ENCODE peak calls at places on chromosomes 3 and 15, in nine cellular contexts. I is NCI-H2171 treated with DMSO at 0.1 percent for 48 hours; Q is cardiac septum; A is effector memory CD8-positive, alpha-beta T cell; V is WTC11; W is GM19239; R is stimulated activated CD4-positive, alpha-beta T cell treated with anti-CD3 and anti-CD28 coated beads, Interleukin-1b, Interleukin-23, amount 100 ng/mL, for 4 hours; M is islet precursor cell; G is C1 segment of cervical spinal cord. L is an unnamed sample.

GRCh38 chr3:148882288-148882687 is 17.2 kb downstream of the CPA3 start:
- DNase-seq in I (no peak), Q (no peak), A (no peak), V (no peak), W (no peak), R (no peak), M (no peak), G (no peak), L (no peak)

GRCh38 chr3:30551266-30551665 is 55.1 kb upstream of the TGFBR2 start:
- DNase-seq in I (peak; percentile 13), Q (no peak), A (no peak), V (no peak), W (no peak), R (no peak), M (no peak), G (no peak), L (no peak)

GRCh38 chr15:83947156-83947555 is 288.4 kb upstream of the GOLGA6L4 start:
- DNase-seq in I (no peak), Q (no peak), A (no peak), V (no peak), W (no peak), R (no peak), M (no peak), G (no peak), L (no peak)

GRCh38 chr15:67244966-67245478 is 9.4 kb downstream of the AAGAB start:
- DNase-seq in I (no peak), Q (no peak), A (no peak), V (no peak), W (no peak), R (no peak), M (no peak), G (no peak), L (no peak)

GRCh38 chr3:127701281-127701792 is 28.6 kb downstream of the ABTB1 start:
- DNase-seq in I (no peak), Q (peak; percentile 75), A (no peak), V (no peak), W (no peak), R (no peak), M (no peak), G (no peak), L (no peak)

GRCh38 chr3:71641669-71642068 is 58.1 kb upstream of the FOXP1 start:
- DNase-seq in I (no peak), Q (no peak), A (no peak), V (no peak), W (no peak), R (no peak), M (no peak), G (no peak), L (no peak)

GRCh38 chr3:45024601-45025262 is 1.4 kb upstream of the CLEC3B start:
- DNase-seq in I (no peak), Q (no peak), A (no peak), V (no peak), W (no peak), R (no peak), M (no peak), G (no peak), L (no peak)

GRCh38 chr3:158352551-158352950 is 218.4 kb upstream of the MLF1 start:
- DNase-seq in I (no peak), Q (no peak), A (no peak), V (no peak), W (no peak), R (no peak), M (no peak), G (no peak), L (no peak)

GRCh38 chr3:130849111-130849552 is 44.8 kb upstream of the ATP2C1 start:
- DNase-seq in I (peak; percentile 100), Q (no peak), A (no peak), V (peak; percentile 15), W (no peak), R (no peak), M (no peak), G (no peak), L (peak; percentile 64)

GRCh38 chr3:46089237-46090011 is 62.1 kb upstream of the XCR1 start:
- DNase-seq in I (no peak), Q (peak; percentile 90), A (no peak), V (no peak), W (no peak), R (no peak), M (peak; percentile 64), G (no peak), L (no peak)

GRCh38 chr3:39290255-39290654 is 10.4 kb upstream of the CX3CR1 start:
- DNase-seq in I (no peak), Q (no peak), A (no peak), V (no peak), W (no peak), R (no peak), M (no peak), G (no peak), L (no peak)

GRCh38 chr3:23811117-23811487 is 5.3 kb downstream of the UBE2E1 start:
- DNase-seq in I (peak; percentile 5), Q (no peak), A (no peak), V (no peak), W (no peak), R (no peak), M (no peak), G (no peak), L (no peak)

GRCh38 chr3:112531358-112531781 is 30.4 kb downstream of the ATG3 start:
- DNase-seq in I (peak; percentile 57), Q (no peak), A (no peak), V (no peak), W (no peak), R (no peak), M (no peak), G (no peak), L (no peak)

GRCh38 chr3:117746091-117746490 is 1036.5 kb downstream of the TUSC7 start:
- DNase-seq in I (no peak), Q (no peak), A (no peak), V (no peak), W (no peak), R (no peak), M (no peak), G (no peak), L (no peak)

GRCh38 chr3:42031808-42032475 is 59.2 kb upstream of the TRAK1 start:
- DNase-seq in I (no peak), Q (no peak), A (no peak), V (no peak), W (no peak), R (no peak), M (peak; percentile 82), G (no peak), L (no peak)

GRCh38 chr3:46903341-46904302 is 26.1 kb downstream of the PTH1R start:
- DNase-seq in I (no peak), Q (peak; percentile 73), A (no peak), V (no peak), W (no peak), R (no peak), M (no peak), G (no peak), L (no peak)

GRCh38 chr15:33934896-33935295 is 33.4 kb upstream of the CHRM5 start:
- DNase-seq in I (no peak), Q (no peak), A (no peak), V (no peak), W (no peak), R (no peak), M (no peak), G (no peak), L (no peak)

GRCh38 chr3:115071122-115071521 is 76.0 kb downstream of the ZBTB20 start:
- DNase-seq in I (no peak), Q (no peak), A (no peak), V (no peak), W (no peak), R (no peak), M (no peak), G (no peak), L (no peak)